ENCODE peak calls at places on chromosomes 4 and X, in eight cellular contexts. V, C, Y, Q, P, W, N and E are unnamed samples.

GRCh38 chr4:13615162-13615561 is 12.4 kb downstream of the BOD1L1 start:
- DNase-seq in V (no peak), C (no peak), Y (no peak), Q (peak), P (peak), W (no peak), N (no peak), E (peak)

GRCh38 chrX:47633671-47634590 is 4.2 kb upstream of the CFP start:
- DNase-seq in V (no peak), C (peak), Y (no peak), Q (no peak), P (no peak), W (no peak), N (no peak), E (no peak)

GRCh38 chrX:103831803-103832544 is at the start of gene RAB9B:
- DNase-seq in V (peak), C (peak), Y (peak), Q (no peak), P (peak), W (peak), N (peak), E (peak)

GRCh38 chr4:45971108-45971507 is 152.7 kb downstream of the GABRG1 start:
- DNase-seq in V (no peak), C (no peak), Y (no peak), Q (no peak), P (no peak), W (no peak), N (no peak), E (no peak)

GRCh38 chr4:165248102-165248501 is 40.7 kb downstream of the KLHL2 start:
- DNase-seq in V (no peak), C (no peak), Y (no peak), Q (no peak), P (no peak), W (no peak), N (no peak), E (no peak)

GRCh38 chr4:1399508-1400190 is 6.6 kb downstream of the NKX1-1 start:
- DNase-seq in V (peak), C (no peak), Y (no peak), Q (peak), P (peak), W (peak), N (no peak), E (no peak)

GRCh38 chrX:81195712-81196111 is 6.0 kb downstream of the HMGN5 start:
- DNase-seq in V (peak), C (peak), Y (peak), Q (peak), P (peak), W (no peak), N (peak), E (no peak)

GRCh38 chrX:139967300-139967699 is 2.0 kb upstream of the CXorf66 start:
- DNase-seq in V (no peak), C (no peak), Y (no peak), Q (peak), P (peak), W (no peak), N (no peak), E (peak)

GRCh38 chrX:39729834-39730670 is 367.7 kb downstream of the BCOR start:
- DNase-seq in V (no peak), C (peak), Y (no peak), Q (no peak), P (no peak), W (no peak), N (no peak), E (no peak)

GRCh38 chr4:8847764-8848163 is 23.9 kb downstream of the HMX1 start:
- DNase-seq in V (peak), C (no peak), Y (no peak), Q (no peak), P (no peak), W (no peak), N (no peak), E (no peak)

DNA sequence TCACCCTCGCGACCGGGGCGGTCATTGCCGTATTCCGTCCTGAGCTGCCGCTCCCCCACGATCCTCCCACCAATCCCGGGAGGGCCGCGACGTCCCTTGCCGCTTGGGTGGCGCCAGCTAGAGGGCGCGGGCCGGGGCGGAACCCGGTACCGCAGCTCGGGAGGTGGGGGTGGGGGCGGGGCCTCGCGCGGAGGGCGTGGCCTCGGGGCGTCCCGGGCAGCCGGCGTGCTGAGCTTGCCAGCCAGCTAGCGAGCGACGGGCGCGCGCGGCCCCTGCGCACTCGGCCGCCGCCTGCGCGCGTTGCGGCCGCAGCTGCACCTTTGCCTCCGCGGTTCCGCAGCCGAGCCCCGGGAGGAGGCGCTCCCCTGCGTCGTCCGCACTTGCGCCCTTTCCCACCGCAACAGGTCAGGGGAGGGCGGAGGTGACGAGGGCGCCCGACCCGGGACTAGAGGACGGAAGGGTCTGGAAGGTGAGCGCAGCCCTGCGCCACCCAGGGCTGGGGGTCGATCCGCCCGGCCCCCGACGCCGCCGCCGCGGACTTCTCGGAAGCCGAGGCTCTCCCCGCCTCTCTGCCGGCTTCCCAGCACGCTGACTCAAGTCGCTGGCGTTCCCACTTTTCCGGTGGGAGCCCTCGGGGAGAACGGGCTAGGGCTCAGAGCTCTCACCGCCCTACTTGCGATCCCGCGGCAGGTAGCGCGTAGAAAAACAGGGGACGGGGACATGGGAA is at the start of gene AFF1:
- DNase-seq in V (peak), C (peak), Y (peak), Q (peak), P (peak), W (peak), N (peak), E (peak)
- TF ChIP-seq CTCF in V (peak), C (no peak), Y (peak), Q (peak), P (no peak), W (peak), N (peak), E (peak)

DNA sequence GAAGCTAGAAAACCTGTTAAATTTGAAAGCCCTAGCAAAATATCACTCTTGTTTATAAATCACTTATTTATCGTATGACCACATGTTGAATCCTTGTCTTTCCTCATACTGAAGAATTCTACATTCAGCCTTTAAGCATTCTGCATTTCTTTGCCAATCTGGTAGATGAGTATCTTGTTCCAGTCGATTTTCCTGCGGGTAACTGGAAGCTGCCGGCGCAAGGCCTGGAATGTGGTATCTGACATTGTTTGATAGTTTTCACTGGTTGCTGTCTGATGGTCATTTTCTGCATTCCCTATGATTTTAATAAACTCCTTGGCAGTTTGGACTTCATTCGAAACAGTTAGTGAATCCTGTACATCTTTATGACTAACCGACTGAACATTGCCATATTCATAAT is 13.7 kb upstream of the PHKA1 start:
- DNase-seq in V (no peak), C (no peak), Y (no peak), Q (no peak), P (no peak), W (no peak), N (peak), E (no peak)
- TF ChIP-seq CTCF in V (no peak), C (no peak), Y (no peak), Q (no peak), P (no peak), W (no peak), N (no peak), E (no peak)

DNA sequence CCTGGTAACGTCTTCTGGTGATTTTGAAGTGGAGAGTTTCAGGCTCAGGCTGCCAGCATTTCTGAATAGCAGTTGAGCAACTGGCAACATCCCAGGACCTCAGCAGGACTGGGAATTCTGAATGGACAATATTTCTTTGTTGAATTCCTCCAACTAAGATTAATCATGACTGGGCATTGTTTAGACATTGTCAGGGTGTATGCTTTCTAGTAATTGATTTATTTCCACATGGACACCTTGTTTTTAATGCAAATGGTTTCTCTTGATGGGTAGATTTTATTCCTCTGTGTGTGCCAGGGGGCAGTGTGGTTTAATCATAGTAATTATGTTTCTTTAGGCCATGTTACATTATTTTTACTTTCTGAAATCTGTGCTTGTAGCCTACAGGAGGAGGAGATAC is 1004.7 kb upstream of the LCORL start:
- DNase-seq in V (peak), C (peak), Y (no peak), Q (no peak), P (no peak), W (no peak), N (no peak), E (no peak)
- TF ChIP-seq CTCF in V (no peak), C (no peak), Y (no peak), Q (peak), P (no peak), W (no peak), N (no peak), E (no peak)

GRCh38 chr4:30717208-30718020 is 2.8 kb upstream of the PCDH7 start:
- DNase-seq in V (peak), C (peak), Y (no peak), Q (no peak), P (peak), W (peak), N (peak), E (peak)
- TF ChIP-seq CTCF in V (no peak), C (no peak), Y (no peak), Q (no peak), P (no peak), W (no peak), N (no peak), E (no peak)

GRCh38 chr4:89800012-89800516 is 36.9 kb downstream of the SNCA start:
- DNase-seq in V (no peak), C (peak), Y (no peak), Q (no peak), P (no peak), W (no peak), N (peak), E (no peak)

GRCh38 chr4:89799071-89799470 is 37.9 kb downstream of the SNCA start:
- DNase-seq in V (no peak), C (peak), Y (no peak), Q (no peak), P (no peak), W (no peak), N (no peak), E (no peak)

GRCh38 chr4:89803915-89804314 is 33.0 kb downstream of the SNCA start:
- DNase-seq in V (no peak), C (no peak), Y (no peak), Q (no peak), P (no peak), W (no peak), N (no peak), E (no peak)

GRCh38 chr4:89800527-89801103 is 36.3 kb downstream of the SNCA start:
- DNase-seq in V (no peak), C (peak), Y (no peak), Q (no peak), P (no peak), W (no peak), N (peak), E (no peak)

GRCh38 chr4:89803036-89803435 is 33.9 kb downstream of the SNCA start:
- DNase-seq in V (no peak), C (no peak), Y (no peak), Q (no peak), P (no peak), W (no peak), N (no peak), E (no peak)
- TF ChIP-seq CTCF in V (no peak), C (no peak), Y (no peak), Q (no peak), P (no peak), W (no peak), N (no peak), E (no peak)

DNA sequence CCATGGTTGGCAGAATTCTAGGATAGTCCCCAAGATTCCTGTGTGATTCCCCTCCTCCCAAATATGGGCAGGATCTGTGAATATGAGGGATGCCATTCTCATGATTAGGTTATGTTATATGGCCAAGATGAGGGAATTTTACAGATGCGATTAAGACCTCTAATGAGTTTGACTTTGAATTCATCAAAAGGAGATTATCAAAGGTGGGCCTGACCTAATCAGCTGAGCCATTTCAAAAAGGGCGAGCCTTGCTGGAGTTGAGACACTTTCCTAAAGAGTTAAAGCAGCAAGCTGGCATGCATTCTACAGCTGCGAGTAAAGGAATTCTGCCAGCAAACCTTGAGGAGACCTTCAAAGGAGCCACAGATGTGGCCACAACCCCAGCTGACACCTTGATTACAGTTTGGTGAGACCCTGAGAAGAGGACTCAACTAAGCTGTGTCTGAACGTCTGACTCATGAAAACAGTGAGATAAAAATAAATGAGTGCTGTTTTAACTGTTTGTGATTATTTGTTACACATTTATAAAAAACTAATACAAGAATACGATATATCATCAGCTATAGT is 31.7 kb upstream of the TMPRSS11D start:
- DNase-seq in V (no peak), C (no peak), Y (no peak), Q (no peak), P (no peak), W (no peak), N (no peak), E (no peak)
- TF ChIP-seq CTCF in V (no peak), C (no peak), Y (no peak), Q (no peak), P (no peak), W (no peak), N (no peak), E (no peak)

GRCh38 chr4:86788826-86789225 is 60.4 kb downstream of the SLC10A6 start:
- DNase-seq in V (no peak), C (peak), Y (no peak), Q (no peak), P (no peak), W (no peak), N (no peak), E (no peak)

DNA sequence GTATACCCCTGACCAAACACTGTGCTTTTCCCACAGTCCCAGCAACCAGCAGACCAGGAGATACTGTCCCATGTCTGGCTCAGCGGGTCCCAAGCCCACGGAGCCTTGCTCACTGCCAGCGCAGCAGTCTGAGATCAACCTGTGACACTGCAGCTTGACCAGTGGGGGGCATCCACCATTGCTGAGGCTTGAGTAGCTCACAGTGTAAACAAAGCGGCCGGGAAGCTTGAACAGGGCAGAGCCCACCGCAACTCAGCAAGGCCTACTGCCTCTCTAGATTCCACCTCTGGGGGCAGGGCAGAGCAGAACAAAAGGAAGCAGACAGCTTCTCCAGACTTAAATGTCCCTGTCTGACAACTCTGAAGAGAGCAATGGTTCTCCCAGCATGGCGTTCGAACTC is 58.1 kb downstream of the SLC10A6 start:
- DNase-seq in V (no peak), C (no peak), Y (no peak), Q (peak), P (no peak), W (no peak), N (no peak), E (no peak)
- TF ChIP-seq CTCF in V (no peak), C (no peak), Y (no peak), Q (peak), P (no peak), W (no peak), N (no peak), E (no peak)